ENCODE peak calls at places on chromosomes 5 and 9, in six cellular contexts. K is PC-9, H is hypothalamus, B is choroid plexus epithelial cell, A is ecto neural progenitor cell, W is germinal center. R is an unnamed sample.

GRCh38 chr5:125484272-125485002 is 738.0 kb upstream of the ZNF608 start:
- DNase-seq in H (peak; percentile 54), A (no peak), B (peak; percentile 92), K (no peak), W (no peak), R (peak; percentile 89)

GRCh38 chr9:21684831-21685362 is 117.5 kb upstream of the MTAP start:
- DNase-seq in B (peak; percentile 81), H (no peak), K (peak; percentile 56), A (no peak), W (no peak), R (peak; percentile 91)

GRCh38 chr9:130448771-130449170 is 4.0 kb downstream of the ASS1 start:
- DNase-seq in B (no peak), W (no peak), K (no peak), A (no peak), H (no peak), R (no peak)

GRCh38 chr5:106415541-106415940 is 1255.2 kb downstream of the EFNA5 start:
- DNase-seq in H (no peak), K (peak; percentile 66), B (peak; percentile 97), W (no peak), A (no peak), R (peak; percentile 81)

GRCh38 chr5:142796492-142797109 is 26.4 kb downstream of the ARHGAP26 start:
- DNase-seq in A (no peak), W (no peak), K (no peak), B (no peak), H (no peak), R (no peak)

GRCh38 chr9:69173891-69174644 is at the start of gene TJP2:
- DNase-seq in K (peak; percentile 65), B (peak; percentile 81), H (peak; percentile 80), W (peak; percentile 45), A (peak; percentile 86), R (peak; percentile 78)

GRCh38 chr9:134268308-134268724 is 57.9 kb upstream of the RXRA start:
- DNase-seq in K (peak; percentile 48), H (no peak), B (peak; percentile 58), A (no peak), W (no peak), R (peak; percentile 12)

GRCh38 chr5:51404256-51404655 is 21.0 kb downstream of the ISL1 start:
- DNase-seq in H (no peak), W (no peak), B (no peak), K (no peak), A (no peak), R (no peak)

GRCh38 chr5:135211083-135211790 is 177.2 kb upstream of the PITX1 start:
- DNase-seq in K (no peak), B (no peak), A (no peak), H (no peak), W (no peak), R (no peak)

GRCh38 chr5:1651971-1652872 is 128.5 kb upstream of the LPCAT1 start:
- DNase-seq in A (peak; percentile 45), W (no peak), B (no peak), K (no peak), H (no peak), R (no peak)

GRCh38 chr9:130380920-130381469 is 63.8 kb upstream of the ASS1 start:
- DNase-seq in W (no peak), H (no peak), B (no peak), K (no peak), A (no peak), R (no peak)

GRCh38 chr5:174680901-174681565 is 43.3 kb upstream of the MSX2 start:
- DNase-seq in H (no peak), B (no peak), A (no peak), K (no peak), W (no peak), R (no peak)

GRCh38 chr5:173201636-173202265 is 33.3 kb downstream of the NKX2-5 start:
- DNase-seq in W (no peak), A (no peak), B (peak; percentile 75), K (peak; percentile 65), H (no peak), R (peak; percentile 80)

GRCh38 chr5:72543365-72543764 is 36.2 kb upstream of the ZNF366 start:
- DNase-seq in W (no peak), K (no peak), B (peak; percentile 98), H (no peak), A (no peak), R (peak; percentile 95)

GRCh38 chr5:119059740-119060255 is 11.1 kb upstream of the DMXL1 start:
- DNase-seq in W (no peak), B (no peak), K (no peak), H (no peak), A (no peak), R (no peak)

GRCh38 chr9:103183569-103184191 is 188.5 kb downstream of the CYLC2 start:
- DNase-seq in K (peak; percentile 5), H (no peak), W (no peak), B (no peak), A (no peak), R (no peak)

GRCh38 chr9:137190315-137190853 is 1.9 kb downstream of the SSNA1 start:
- DNase-seq in W (no peak), K (peak; percentile 42), B (no peak), A (no peak), H (no peak), R (no peak)

GRCh38 chr9:99925542-99925941 is 19.1 kb downstream of the STX17 start:
- DNase-seq in H (no peak), B (no peak), A (no peak), W (no peak), K (no peak), R (no peak)

R was measured in iris pigment epithelial cell.